ENCODE peak calls at places on chromosomes 3 and 15, in six cellular contexts. One of them, this sample, is unnamed.

GRCh38 chr3:111636506-111636905 is 41.4 kb upstream of the ZBED2 start:
- DNase-seq in ascending aorta: no peak
- DNase-seq in endothelial cell: no peak
- DNase-seq in esophagus muscularis mucosa: no peak
- DNase-seq in astrocyte of the spinal cord: no peak
- DNase-seq in OCI-LY7: no peak
- DNase-seq in this sample: no peak

GRCh38 chr3:120171134-120171863 is 77.1 kb upstream of the GSK3B start:
- DNase-seq in ascending aorta: no peak
- DNase-seq in endothelial cell: no peak
- DNase-seq in astrocyte of the spinal cord: peak
- DNase-seq in esophagus muscularis mucosa: no peak
- DNase-seq in OCI-LY7: no peak
- DNase-seq in this sample: no peak

GRCh38 chr15:66905185-66905584 is 160.2 kb upstream of the SMAD3 start:
- DNase-seq in OCI-LY7: no peak
- DNase-seq in ascending aorta: no peak
- DNase-seq in endothelial cell: no peak
- DNase-seq in esophagus muscularis mucosa: no peak
- DNase-seq in astrocyte of the spinal cord: no peak
- DNase-seq in this sample: no peak

GRCh38 chr15:41881550-41881924 is 12.3 kb downstream of the SPTBN5 start:
- DNase-seq in ascending aorta: no peak
- DNase-seq in endothelial cell: no peak
- DNase-seq in esophagus muscularis mucosa: no peak
- DNase-seq in astrocyte of the spinal cord: no peak
- DNase-seq in OCI-LY7: no peak
- DNase-seq in this sample: no peak

GRCh38 chr15:57895291-57895690 is 170.2 kb downstream of the ALDH1A2 start:
- DNase-seq in OCI-LY7: no peak
- DNase-seq in ascending aorta: no peak
- DNase-seq in esophagus muscularis mucosa: no peak
- DNase-seq in endothelial cell: no peak
- DNase-seq in astrocyte of the spinal cord: no peak
- DNase-seq in this sample: no peak

GRCh38 chr3:32399030-32399620 is 7.5 kb downstream of the CMTM7 start:
- DNase-seq in OCI-LY7: peak
- DNase-seq in endothelial cell: peak
- DNase-seq in ascending aorta: no peak
- DNase-seq in esophagus muscularis mucosa: no peak
- DNase-seq in astrocyte of the spinal cord: peak
- DNase-seq in this sample: no peak

GRCh38 chr3:72820405-72820804 is 27.8 kb downstream of the SHQ1 start:
- DNase-seq in astrocyte of the spinal cord: peak
- DNase-seq in endothelial cell: no peak
- DNase-seq in esophagus muscularis mucosa: no peak
- DNase-seq in OCI-LY7: no peak
- DNase-seq in ascending aorta: no peak
- DNase-seq in this sample: no peak

GRCh38 chr3:27960133-27960532 is 238.0 kb upstream of the EOMES start:
- DNase-seq in esophagus muscularis mucosa: no peak
- DNase-seq in ascending aorta: no peak
- DNase-seq in endothelial cell: no peak
- DNase-seq in astrocyte of the spinal cord: peak
- DNase-seq in OCI-LY7: no peak
- DNase-seq in this sample: no peak

GRCh38 chr15:78455749-78456148 is 17.7 kb downstream of the IREB2 start:
- DNase-seq in OCI-LY7: no peak
- DNase-seq in astrocyte of the spinal cord: no peak
- DNase-seq in endothelial cell: no peak
- DNase-seq in ascending aorta: no peak
- DNase-seq in esophagus muscularis mucosa: no peak
- DNase-seq in this sample: no peak

GRCh38 chr3:46110701-46111493 is 83.6 kb upstream of the XCR1 start:
- DNase-seq in ascending aorta: no peak
- DNase-seq in OCI-LY7: no peak
- DNase-seq in endothelial cell: no peak
- DNase-seq in esophagus muscularis mucosa: no peak
- DNase-seq in astrocyte of the spinal cord: peak
- DNase-seq in this sample: no peak

GRCh38 chr3:33439421-33440327 is 531 bp downstream of the UBP1 start:
- DNase-seq in astrocyte of the spinal cord: peak
- DNase-seq in endothelial cell: peak
- DNase-seq in OCI-LY7: peak
- DNase-seq in ascending aorta: peak
- DNase-seq in esophagus muscularis mucosa: no peak
- DNase-seq in this sample: peak

DNA sequence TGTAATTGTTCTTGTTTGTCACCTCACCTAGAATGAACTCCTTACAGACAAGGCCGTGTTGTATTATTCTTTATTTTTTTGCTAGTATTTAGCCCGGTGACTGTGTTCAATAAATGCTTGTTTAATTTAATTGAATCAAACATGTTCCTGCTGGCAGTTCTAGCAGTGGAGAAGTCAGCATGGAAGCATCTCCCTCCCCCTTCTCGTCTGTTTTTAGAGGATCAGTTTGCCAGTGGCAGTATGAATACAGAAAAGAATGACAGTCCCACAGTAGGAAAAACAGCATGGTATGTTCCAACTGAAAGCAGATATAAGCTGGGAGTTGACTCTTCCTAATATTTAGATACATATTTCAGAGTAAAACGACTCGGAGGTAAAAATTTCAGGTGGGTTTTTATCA is 244.7 kb upstream of the KCNMB2 start:
- DNase-seq in endothelial cell: no peak
- DNase-seq in astrocyte of the spinal cord: no peak
- DNase-seq in ascending aorta: no peak
- DNase-seq in esophagus muscularis mucosa: no peak
- DNase-seq in OCI-LY7: no peak
- DNase-seq in this sample: no peak
- TF ChIP-seq CTCF in endothelial cell: no peak
- TF ChIP-seq CTCF in astrocyte of the spinal cord: no peak
- TF ChIP-seq CTCF in ascending aorta: no peak
- TF ChIP-seq CTCF in esophagus muscularis mucosa: no peak
- TF ChIP-seq CTCF in OCI-LY7: no peak
- TF ChIP-seq CTCF in this sample: no peak

GRCh38 chr15:39628821-39629220 is 47.9 kb downstream of the THBS1 start:
- DNase-seq in esophagus muscularis mucosa: no peak
- DNase-seq in ascending aorta: no peak
- DNase-seq in OCI-LY7: no peak
- DNase-seq in astrocyte of the spinal cord: no peak
- DNase-seq in endothelial cell: no peak
- DNase-seq in this sample: no peak

GRCh38 chr15:39629906-39630305 is 49.0 kb downstream of the THBS1 start:
- DNase-seq in esophagus muscularis mucosa: no peak
- DNase-seq in endothelial cell: no peak
- DNase-seq in OCI-LY7: no peak
- DNase-seq in ascending aorta: no peak
- DNase-seq in astrocyte of the spinal cord: no peak
- DNase-seq in this sample: no peak

GRCh38 chr15:39629376-39629775 is 48.5 kb downstream of the THBS1 start:
- DNase-seq in endothelial cell: no peak
- DNase-seq in astrocyte of the spinal cord: peak
- DNase-seq in OCI-LY7: no peak
- DNase-seq in ascending aorta: no peak
- DNase-seq in esophagus muscularis mucosa: no peak
- DNase-seq in this sample: no peak

GRCh38 chr15:39627456-39628130 is 46.7 kb downstream of the THBS1 start:
- DNase-seq in ascending aorta: no peak
- DNase-seq in endothelial cell: no peak
- DNase-seq in astrocyte of the spinal cord: no peak
- DNase-seq in OCI-LY7: no peak
- DNase-seq in esophagus muscularis mucosa: no peak
- DNase-seq in this sample: no peak

DNA sequence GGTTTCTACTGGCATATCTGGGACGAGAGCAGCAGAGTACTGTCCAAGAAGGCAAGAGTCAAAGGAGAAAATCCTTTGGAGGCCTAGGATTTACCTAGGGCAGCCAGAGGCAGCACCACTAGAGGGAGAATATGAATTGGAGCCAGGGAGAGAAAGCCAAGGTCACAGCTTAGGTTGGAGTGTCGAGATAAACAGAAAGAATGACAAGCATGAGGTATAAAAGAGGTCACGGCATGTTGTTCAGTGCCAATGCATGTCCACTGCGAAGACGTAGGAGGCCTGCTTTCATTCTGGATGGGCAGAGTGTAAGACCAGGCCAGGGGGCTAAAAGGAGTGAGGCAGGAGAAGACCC is 47.2 kb downstream of the THBS1 start:
- DNase-seq in endothelial cell: no peak
- DNase-seq in OCI-LY7: no peak
- DNase-seq in astrocyte of the spinal cord: no peak
- DNase-seq in esophagus muscularis mucosa: no peak
- DNase-seq in ascending aorta: no peak
- DNase-seq in this sample: no peak
- TF ChIP-seq CTCF in endothelial cell: no peak
- TF ChIP-seq CTCF in OCI-LY7: no peak
- TF ChIP-seq CTCF in astrocyte of the spinal cord: no peak
- TF ChIP-seq CTCF in esophagus muscularis mucosa: no peak
- TF ChIP-seq CTCF in ascending aorta: peak
- TF ChIP-seq CTCF in this sample: peak

GRCh38 chr3:197562398-197563251 is 6.9 kb upstream of the BDH1 start:
- DNase-seq in ascending aorta: no peak
- DNase-seq in astrocyte of the spinal cord: no peak
- DNase-seq in OCI-LY7: no peak
- DNase-seq in endothelial cell: no peak
- DNase-seq in esophagus muscularis mucosa: no peak
- DNase-seq in this sample: no peak
- TF ChIP-seq CTCF in ascending aorta: no peak
- TF ChIP-seq CTCF in astrocyte of the spinal cord: no peak
- TF ChIP-seq CTCF in OCI-LY7: no peak
- TF ChIP-seq CTCF in endothelial cell: no peak
- TF ChIP-seq CTCF in esophagus muscularis mucosa: no peak
- TF ChIP-seq CTCF in this sample: no peak

GRCh38 chr15:74504418-74504817 is 36.6 kb upstream of the ARID3B start:
- DNase-seq in esophagus muscularis mucosa: no peak
- DNase-seq in astrocyte of the spinal cord: no peak
- DNase-seq in endothelial cell: no peak
- DNase-seq in ascending aorta: no peak
- DNase-seq in OCI-LY7: no peak
- DNase-seq in this sample: no peak
- TF ChIP-seq CTCF in esophagus muscularis mucosa: no peak
- TF ChIP-seq CTCF in astrocyte of the spinal cord: no peak
- TF ChIP-seq CTCF in endothelial cell: no peak
- TF ChIP-seq CTCF in ascending aorta: no peak
- TF ChIP-seq CTCF in OCI-LY7: no peak
- TF ChIP-seq CTCF in this sample: no peak

GRCh38 chr3:58292866-58293265 is 13.2 kb upstream of the RPP14 start:
- DNase-seq in esophagus muscularis mucosa: no peak
- DNase-seq in astrocyte of the spinal cord: no peak
- DNase-seq in OCI-LY7: no peak
- DNase-seq in ascending aorta: no peak
- DNase-seq in endothelial cell: no peak
- DNase-seq in this sample: no peak

GRCh38 chr3:58291671-58292338 is 14.2 kb upstream of the RPP14 start:
- DNase-seq in ascending aorta: no peak
- DNase-seq in esophagus muscularis mucosa: no peak
- DNase-seq in endothelial cell: peak
- DNase-seq in OCI-LY7: no peak
- DNase-seq in astrocyte of the spinal cord: no peak
- DNase-seq in this sample: no peak

GRCh38 chr3:58285334-58285733 is 20.7 kb upstream of the RPP14 start:
- DNase-seq in endothelial cell: no peak
- DNase-seq in ascending aorta: no peak
- DNase-seq in OCI-LY7: no peak
- DNase-seq in esophagus muscularis mucosa: no peak
- DNase-seq in astrocyte of the spinal cord: no peak
- DNase-seq in this sample: no peak

GRCh38 chr3:58287354-58287753 is 18.7 kb upstream of the RPP14 start:
- DNase-seq in endothelial cell: no peak
- DNase-seq in ascending aorta: no peak
- DNase-seq in OCI-LY7: no peak
- DNase-seq in esophagus muscularis mucosa: no peak
- DNase-seq in astrocyte of the spinal cord: no peak
- DNase-seq in this sample: no peak

DNA sequence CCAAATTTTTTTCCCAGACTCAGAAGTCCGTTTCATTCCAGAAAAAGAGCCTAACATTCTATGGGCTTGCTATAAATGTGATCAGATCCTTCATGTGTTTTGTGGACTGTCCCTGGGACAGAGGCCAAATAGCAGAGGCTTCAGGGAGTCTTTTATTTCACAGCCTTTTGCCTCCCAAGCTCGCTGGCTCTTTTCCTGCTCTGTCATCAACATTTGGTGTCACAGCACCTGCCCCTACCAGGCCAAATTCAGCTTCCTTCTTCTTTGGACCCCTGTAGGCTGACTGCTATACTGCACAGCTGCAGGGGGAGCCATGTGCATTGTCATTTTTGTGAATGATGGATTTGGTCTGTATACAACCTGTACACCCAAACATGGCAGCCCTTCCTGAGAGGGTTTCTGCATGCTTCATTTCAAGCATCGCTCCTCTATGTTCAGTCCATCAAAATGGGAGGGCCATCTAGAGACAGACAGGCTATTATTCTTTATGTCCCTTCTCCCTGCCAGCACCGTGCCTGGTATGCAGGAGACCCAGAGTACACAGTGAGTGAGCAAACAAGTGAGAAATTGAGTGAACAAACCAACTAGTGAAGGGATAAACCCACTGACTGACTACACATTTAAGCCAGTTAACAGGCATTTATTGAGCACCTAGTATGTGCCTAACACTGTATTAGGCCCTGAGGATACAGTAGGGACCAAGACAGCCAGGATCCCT is 17.9 kb upstream of the RPP14 start:
- DNase-seq in endothelial cell: no peak
- DNase-seq in ascending aorta: no peak
- DNase-seq in astrocyte of the spinal cord: no peak
- DNase-seq in esophagus muscularis mucosa: no peak
- DNase-seq in OCI-LY7: no peak
- DNase-seq in this sample: no peak
- TF ChIP-seq CTCF in endothelial cell: no peak
- TF ChIP-seq CTCF in ascending aorta: no peak
- TF ChIP-seq CTCF in astrocyte of the spinal cord: no peak
- TF ChIP-seq CTCF in esophagus muscularis mucosa: no peak
- TF ChIP-seq CTCF in OCI-LY7: peak
- TF ChIP-seq CTCF in this sample: peak